ENCODE peak calls at places on chromosomes 7 and 10, in five cellular contexts. One of them, this sample, is unnamed.

GRCh38 chr7:27955596-27955995 is 215.6 kb downstream of the TAX1BP1 start:
- DNase-seq in EL: no peak
- DNase-seq in stimulated activated CD4-positive, alpha-beta T cell treated with anti-CD3 and anti-CD28 coated beads, Interleukin-4, amount 100 ng/mL, for 1 hour: no peak
- DNase-seq in brain microvascular endothelial cell: no peak
- DNase-seq in activated naive CD4-positive, alpha-beta T cell: no peak
- DNase-seq in this sample: no peak

GRCh38 chr10:113735913-113736312 is 15.6 kb upstream of the PLEKHS1 start:
- DNase-seq in brain microvascular endothelial cell: no peak
- DNase-seq in stimulated activated CD4-positive, alpha-beta T cell treated with anti-CD3 and anti-CD28 coated beads, Interleukin-4, amount 100 ng/mL, for 1 hour: no peak
- DNase-seq in activated naive CD4-positive, alpha-beta T cell: no peak
- DNase-seq in EL: peak; percentile 6
- DNase-seq in this sample: no peak

GRCh38 chr10:52053522-52053921 is 260.6 kb upstream of the DKK1 start:
- DNase-seq in activated naive CD4-positive, alpha-beta T cell: no peak
- DNase-seq in EL: no peak
- DNase-seq in stimulated activated CD4-positive, alpha-beta T cell treated with anti-CD3 and anti-CD28 coated beads, Interleukin-4, amount 100 ng/mL, for 1 hour: no peak
- DNase-seq in brain microvascular endothelial cell: no peak
- DNase-seq in this sample: no peak

GRCh38 chr7:8177109-8177933 is 84.6 kb downstream of the ICA1 start:
- DNase-seq in EL: no peak
- DNase-seq in activated naive CD4-positive, alpha-beta T cell: no peak
- DNase-seq in stimulated activated CD4-positive, alpha-beta T cell treated with anti-CD3 and anti-CD28 coated beads, Interleukin-4, amount 100 ng/mL, for 1 hour: no peak
- DNase-seq in brain microvascular endothelial cell: no peak
- DNase-seq in this sample: no peak

GRCh38 chr10:102645741-102646609 is 1.7 kb downstream of the TRIM8 start:
- DNase-seq in activated naive CD4-positive, alpha-beta T cell: no peak
- DNase-seq in stimulated activated CD4-positive, alpha-beta T cell treated with anti-CD3 and anti-CD28 coated beads, Interleukin-4, amount 100 ng/mL, for 1 hour: peak; percentile 66
- DNase-seq in EL: peak; percentile 97
- DNase-seq in brain microvascular endothelial cell: peak; percentile 87
- DNase-seq in this sample: no peak

GRCh38 chr7:20284398-20285143 is 46.1 kb upstream of the ITGB8 start:
- DNase-seq in activated naive CD4-positive, alpha-beta T cell: no peak
- DNase-seq in EL: no peak
- DNase-seq in brain microvascular endothelial cell: no peak
- DNase-seq in stimulated activated CD4-positive, alpha-beta T cell treated with anti-CD3 and anti-CD28 coated beads, Interleukin-4, amount 100 ng/mL, for 1 hour: no peak
- DNase-seq in this sample: no peak

GRCh38 chr10:122142652-122143237 is 128.4 kb upstream of the BTBD16 start:
- DNase-seq in brain microvascular endothelial cell: no peak
- DNase-seq in stimulated activated CD4-positive, alpha-beta T cell treated with anti-CD3 and anti-CD28 coated beads, Interleukin-4, amount 100 ng/mL, for 1 hour: peak; percentile 11
- DNase-seq in EL: peak; percentile 22
- DNase-seq in activated naive CD4-positive, alpha-beta T cell: no peak
- DNase-seq in this sample: no peak

GRCh38 chr10:14487511-14487909 is 156.8 kb upstream of the FRMD4A start:
- DNase-seq in brain microvascular endothelial cell: no peak
- DNase-seq in stimulated activated CD4-positive, alpha-beta T cell treated with anti-CD3 and anti-CD28 coated beads, Interleukin-4, amount 100 ng/mL, for 1 hour: no peak
- DNase-seq in EL: no peak
- DNase-seq in activated naive CD4-positive, alpha-beta T cell: no peak
- DNase-seq in this sample: no peak

GRCh38 chr10:86440874-86441838 is 74.6 kb upstream of the GRID1 start:
- DNase-seq in activated naive CD4-positive, alpha-beta T cell: no peak
- DNase-seq in stimulated activated CD4-positive, alpha-beta T cell treated with anti-CD3 and anti-CD28 coated beads, Interleukin-4, amount 100 ng/mL, for 1 hour: no peak
- DNase-seq in brain microvascular endothelial cell: peak; percentile 96
- DNase-seq in EL: peak; percentile 58
- DNase-seq in this sample: no peak

GRCh38 chr7:139709460-139709859 is 68.3 kb downstream of the HIPK2 start:
- DNase-seq in activated naive CD4-positive, alpha-beta T cell: no peak
- DNase-seq in stimulated activated CD4-positive, alpha-beta T cell treated with anti-CD3 and anti-CD28 coated beads, Interleukin-4, amount 100 ng/mL, for 1 hour: no peak
- DNase-seq in EL: peak; percentile 86
- DNase-seq in brain microvascular endothelial cell: no peak
- DNase-seq in this sample: no peak

GRCh38 chr7:142602756-142603155 is 146.5 kb upstream of the PRSS1 start:
- DNase-seq in stimulated activated CD4-positive, alpha-beta T cell treated with anti-CD3 and anti-CD28 coated beads, Interleukin-4, amount 100 ng/mL, for 1 hour: no peak
- DNase-seq in activated naive CD4-positive, alpha-beta T cell: no peak
- DNase-seq in EL: peak; percentile 34
- DNase-seq in brain microvascular endothelial cell: peak; percentile 4
- DNase-seq in this sample: no peak

GRCh38 chr7:88358881-88359280 is 52.2 kb upstream of the STEAP4 start:
- DNase-seq in activated naive CD4-positive, alpha-beta T cell: no peak
- DNase-seq in EL: no peak
- DNase-seq in stimulated activated CD4-positive, alpha-beta T cell treated with anti-CD3 and anti-CD28 coated beads, Interleukin-4, amount 100 ng/mL, for 1 hour: no peak
- DNase-seq in brain microvascular endothelial cell: no peak
- DNase-seq in this sample: no peak

GRCh38 chr7:84297606-84298005 is 103.0 kb upstream of the SEMA3A start:
- DNase-seq in EL: no peak
- DNase-seq in activated naive CD4-positive, alpha-beta T cell: no peak
- DNase-seq in brain microvascular endothelial cell: no peak
- DNase-seq in stimulated activated CD4-positive, alpha-beta T cell treated with anti-CD3 and anti-CD28 coated beads, Interleukin-4, amount 100 ng/mL, for 1 hour: no peak
- DNase-seq in this sample: no peak

GRCh38 chr10:69413221-69413865 is 3.4 kb downstream of the TACR2 start:
- DNase-seq in brain microvascular endothelial cell: peak; percentile 71
- DNase-seq in stimulated activated CD4-positive, alpha-beta T cell treated with anti-CD3 and anti-CD28 coated beads, Interleukin-4, amount 100 ng/mL, for 1 hour: no peak
- DNase-seq in activated naive CD4-positive, alpha-beta T cell: no peak
- DNase-seq in EL: peak; percentile 73
- DNase-seq in this sample: no peak

GRCh38 chr7:26853788-26854393 is 10.5 kb downstream of the SKAP2 start:
- DNase-seq in EL: peak; percentile 53
- DNase-seq in brain microvascular endothelial cell: no peak
- DNase-seq in activated naive CD4-positive, alpha-beta T cell: no peak
- DNase-seq in stimulated activated CD4-positive, alpha-beta T cell treated with anti-CD3 and anti-CD28 coated beads, Interleukin-4, amount 100 ng/mL, for 1 hour: no peak
- DNase-seq in this sample: no peak

GRCh38 chr7:151134743-151135524 is 32.6 kb downstream of the GBX1 start:
- DNase-seq in EL: no peak
- DNase-seq in brain microvascular endothelial cell: no peak
- DNase-seq in stimulated activated CD4-positive, alpha-beta T cell treated with anti-CD3 and anti-CD28 coated beads, Interleukin-4, amount 100 ng/mL, for 1 hour: no peak
- DNase-seq in activated naive CD4-positive, alpha-beta T cell: no peak
- DNase-seq in this sample: no peak

GRCh38 chr7:99928994-99929729 is at the start of gene GJC3:
- DNase-seq in EL: peak; percentile 65
- DNase-seq in brain microvascular endothelial cell: peak; percentile 34
- DNase-seq in stimulated activated CD4-positive, alpha-beta T cell treated with anti-CD3 and anti-CD28 coated beads, Interleukin-4, amount 100 ng/mL, for 1 hour: peak; percentile 36
- DNase-seq in activated naive CD4-positive, alpha-beta T cell: no peak
- DNase-seq in this sample: no peak

GRCh38 chr10:122350893-122351292 is 23.6 kb upstream of the PLEKHA1 start:
- DNase-seq in stimulated activated CD4-positive, alpha-beta T cell treated with anti-CD3 and anti-CD28 coated beads, Interleukin-4, amount 100 ng/mL, for 1 hour: no peak
- DNase-seq in brain microvascular endothelial cell: no peak
- DNase-seq in EL: no peak
- DNase-seq in activated naive CD4-positive, alpha-beta T cell: no peak
- DNase-seq in this sample: no peak

GRCh38 chr10:37314862-37315261 is 189.5 kb downstream of the ANKRD30A start:
- DNase-seq in EL: no peak
- DNase-seq in brain microvascular endothelial cell: no peak
- DNase-seq in activated naive CD4-positive, alpha-beta T cell: no peak
- DNase-seq in stimulated activated CD4-positive, alpha-beta T cell treated with anti-CD3 and anti-CD28 coated beads, Interleukin-4, amount 100 ng/mL, for 1 hour: no peak
- DNase-seq in this sample: no peak

GRCh38 chr10:404991-405390 is 269.7 kb downstream of the ZMYND11 start:
- DNase-seq in brain microvascular endothelial cell: peak; percentile 25
- DNase-seq in stimulated activated CD4-positive, alpha-beta T cell treated with anti-CD3 and anti-CD28 coated beads, Interleukin-4, amount 100 ng/mL, for 1 hour: no peak
- DNase-seq in EL: peak; percentile 13
- DNase-seq in activated naive CD4-positive, alpha-beta T cell: no peak
- DNase-seq in this sample: peak; percentile 58

GRCh38 chr10:109341986-109342385 is 581.3 kb downstream of the XPNPEP1 start:
- DNase-seq in EL: no peak
- DNase-seq in activated naive CD4-positive, alpha-beta T cell: no peak
- DNase-seq in brain microvascular endothelial cell: no peak
- DNase-seq in stimulated activated CD4-positive, alpha-beta T cell treated with anti-CD3 and anti-CD28 coated beads, Interleukin-4, amount 100 ng/mL, for 1 hour: no peak
- DNase-seq in this sample: no peak

GRCh38 chr10:124665558-124665957 is 78.6 kb downstream of the FAM53B start:
- DNase-seq in activated naive CD4-positive, alpha-beta T cell: no peak
- DNase-seq in stimulated activated CD4-positive, alpha-beta T cell treated with anti-CD3 and anti-CD28 coated beads, Interleukin-4, amount 100 ng/mL, for 1 hour: no peak
- DNase-seq in brain microvascular endothelial cell: no peak
- DNase-seq in EL: peak; percentile 63
- DNase-seq in this sample: no peak

GRCh38 chr10:5565671-5566581 is 41.2 kb downstream of the CALML3 start:
- DNase-seq in brain microvascular endothelial cell: peak; percentile 42
- DNase-seq in activated naive CD4-positive, alpha-beta T cell: no peak
- DNase-seq in stimulated activated CD4-positive, alpha-beta T cell treated with anti-CD3 and anti-CD28 coated beads, Interleukin-4, amount 100 ng/mL, for 1 hour: no peak
- DNase-seq in EL: peak; percentile 94
- DNase-seq in this sample: no peak

GRCh38 chr10:70827358-70827757 is 11.6 kb downstream of the SGPL1 start:
- DNase-seq in stimulated activated CD4-positive, alpha-beta T cell treated with anti-CD3 and anti-CD28 coated beads, Interleukin-4, amount 100 ng/mL, for 1 hour: no peak
- DNase-seq in activated naive CD4-positive, alpha-beta T cell: no peak
- DNase-seq in brain microvascular endothelial cell: no peak
- DNase-seq in EL: peak; percentile 32
- DNase-seq in this sample: no peak

GRCh38 chr10:31977440-31978157 is 49.0 kb upstream of the ARHGAP12 start:
- DNase-seq in activated naive CD4-positive, alpha-beta T cell: no peak
- DNase-seq in EL: peak; percentile 33
- DNase-seq in brain microvascular endothelial cell: peak; percentile 29
- DNase-seq in stimulated activated CD4-positive, alpha-beta T cell treated with anti-CD3 and anti-CD28 coated beads, Interleukin-4, amount 100 ng/mL, for 1 hour: no peak
- DNase-seq in this sample: no peak

GRCh38 chr7:46215987-46216567 is 295.0 kb upstream of the IGFBP3 start:
- DNase-seq in brain microvascular endothelial cell: no peak
- DNase-seq in EL: no peak
- DNase-seq in stimulated activated CD4-positive, alpha-beta T cell treated with anti-CD3 and anti-CD28 coated beads, Interleukin-4, amount 100 ng/mL, for 1 hour: no peak
- DNase-seq in activated naive CD4-positive, alpha-beta T cell: no peak
- DNase-seq in this sample: no peak

GRCh38 chr10:22655312-22655973 is 58.9 kb downstream of the PIP4K2A start:
- DNase-seq in brain microvascular endothelial cell: peak; percentile 64
- DNase-seq in activated naive CD4-positive, alpha-beta T cell: no peak
- DNase-seq in EL: peak; percentile 84
- DNase-seq in stimulated activated CD4-positive, alpha-beta T cell treated with anti-CD3 and anti-CD28 coated beads, Interleukin-4, amount 100 ng/mL, for 1 hour: no peak
- DNase-seq in this sample: no peak

GRCh38 chr7:112279042-112279441 is 72.5 kb downstream of the ZNF277 start:
- DNase-seq in EL: no peak
- DNase-seq in brain microvascular endothelial cell: no peak
- DNase-seq in activated naive CD4-positive, alpha-beta T cell: no peak
- DNase-seq in stimulated activated CD4-positive, alpha-beta T cell treated with anti-CD3 and anti-CD28 coated beads, Interleukin-4, amount 100 ng/mL, for 1 hour: no peak
- DNase-seq in this sample: no peak